ENCODE peak calls at places on chromosomes 6 and 20, in six cellular contexts. One of them, this sample, is unnamed.

GRCh38 chr6:113508249-113508648 is 348.9 kb upstream of the MARCKS start:
- DNase-seq in neural progenitor cell: no peak
- DNase-seq in BJ: no peak
- DNase-seq in T1000: no peak
- DNase-seq in stimulated activated CD8-positive, alpha-beta memory T cell treated with anti-CD3 and anti-CD28 coated beads, Interleukin-2, amount 100 ng/mL, for 1 hour: no peak
- DNase-seq in cardiac fibroblast: no peak
- DNase-seq in this sample: no peak

GRCh38 chr6:29051680-29052079 is 6.7 kb upstream of the OR2W1 start:
- DNase-seq in neural progenitor cell: no peak
- DNase-seq in BJ: no peak
- DNase-seq in T1000: no peak
- DNase-seq in stimulated activated CD8-positive, alpha-beta memory T cell treated with anti-CD3 and anti-CD28 coated beads, Interleukin-2, amount 100 ng/mL, for 1 hour: no peak
- DNase-seq in cardiac fibroblast: no peak
- DNase-seq in this sample: no peak

GRCh38 chr20:17624551-17625245 is 54.8 kb downstream of the DSTN start:
- DNase-seq in neural progenitor cell: no peak
- DNase-seq in BJ: no peak
- DNase-seq in T1000: no peak
- DNase-seq in stimulated activated CD8-positive, alpha-beta memory T cell treated with anti-CD3 and anti-CD28 coated beads, Interleukin-2, amount 100 ng/mL, for 1 hour: no peak
- DNase-seq in cardiac fibroblast: no peak
- DNase-seq in this sample: peak

GRCh38 chr6:127738423-127738822 is 161.4 kb downstream of the C6orf58 start:
- DNase-seq in neural progenitor cell: no peak
- DNase-seq in BJ: no peak
- DNase-seq in T1000: no peak
- DNase-seq in stimulated activated CD8-positive, alpha-beta memory T cell treated with anti-CD3 and anti-CD28 coated beads, Interleukin-2, amount 100 ng/mL, for 1 hour: no peak
- DNase-seq in cardiac fibroblast: no peak
- DNase-seq in this sample: no peak

GRCh38 chr20:44407402-44408184 is 52.1 kb downstream of the HNF4A start:
- DNase-seq in neural progenitor cell: no peak
- DNase-seq in BJ: peak
- DNase-seq in T1000: peak
- DNase-seq in stimulated activated CD8-positive, alpha-beta memory T cell treated with anti-CD3 and anti-CD28 coated beads, Interleukin-2, amount 100 ng/mL, for 1 hour: no peak
- DNase-seq in cardiac fibroblast: peak
- DNase-seq in this sample: no peak

GRCh38 chr20:3783516-3784225 is 2.4 kb upstream of the SPEF1 start:
- DNase-seq in neural progenitor cell: no peak
- DNase-seq in BJ: no peak
- DNase-seq in T1000: no peak
- DNase-seq in stimulated activated CD8-positive, alpha-beta memory T cell treated with anti-CD3 and anti-CD28 coated beads, Interleukin-2, amount 100 ng/mL, for 1 hour: no peak
- DNase-seq in cardiac fibroblast: no peak
- DNase-seq in this sample: no peak

GRCh38 chr20:13672657-13673056 is 33.9 kb upstream of the TASP1 start:
- DNase-seq in neural progenitor cell: no peak
- DNase-seq in BJ: no peak
- DNase-seq in T1000: no peak
- DNase-seq in stimulated activated CD8-positive, alpha-beta memory T cell treated with anti-CD3 and anti-CD28 coated beads, Interleukin-2, amount 100 ng/mL, for 1 hour: no peak
- DNase-seq in cardiac fibroblast: no peak
- DNase-seq in this sample: no peak

GRCh38 chr20:17735959-17736621 is 36.3 kb downstream of the BANF2 start:
- DNase-seq in neural progenitor cell: no peak
- DNase-seq in BJ: no peak
- DNase-seq in T1000: no peak
- DNase-seq in stimulated activated CD8-positive, alpha-beta memory T cell treated with anti-CD3 and anti-CD28 coated beads, Interleukin-2, amount 100 ng/mL, for 1 hour: no peak
- DNase-seq in cardiac fibroblast: peak
- DNase-seq in this sample: no peak

GRCh38 chr20:63402860-63403220 is 41.7 kb upstream of the CHRNA4 start:
- DNase-seq in neural progenitor cell: no peak
- DNase-seq in BJ: no peak
- DNase-seq in T1000: no peak
- DNase-seq in stimulated activated CD8-positive, alpha-beta memory T cell treated with anti-CD3 and anti-CD28 coated beads, Interleukin-2, amount 100 ng/mL, for 1 hour: no peak
- DNase-seq in cardiac fibroblast: no peak
- DNase-seq in this sample: no peak

GRCh38 chr6:156612361-156612760 is 164.8 kb upstream of the ARID1B start:
- DNase-seq in neural progenitor cell: no peak
- DNase-seq in BJ: no peak
- DNase-seq in T1000: no peak
- DNase-seq in stimulated activated CD8-positive, alpha-beta memory T cell treated with anti-CD3 and anti-CD28 coated beads, Interleukin-2, amount 100 ng/mL, for 1 hour: no peak
- DNase-seq in cardiac fibroblast: no peak
- DNase-seq in this sample: no peak

GRCh38 chr6:5996701-5997419 is 9.9 kb downstream of the NRN1 start:
- DNase-seq in neural progenitor cell: peak
- DNase-seq in BJ: no peak
- DNase-seq in T1000: no peak
- DNase-seq in stimulated activated CD8-positive, alpha-beta memory T cell treated with anti-CD3 and anti-CD28 coated beads, Interleukin-2, amount 100 ng/mL, for 1 hour: no peak
- DNase-seq in cardiac fibroblast: peak
- DNase-seq in this sample: no peak

GRCh38 chr6:155171109-155171746 is 92.6 kb upstream of the CLDN20 start:
- DNase-seq in neural progenitor cell: no peak
- DNase-seq in BJ: peak
- DNase-seq in T1000: peak
- DNase-seq in stimulated activated CD8-positive, alpha-beta memory T cell treated with anti-CD3 and anti-CD28 coated beads, Interleukin-2, amount 100 ng/mL, for 1 hour: peak
- DNase-seq in cardiac fibroblast: peak
- DNase-seq in this sample: peak